ENCODE peak calls at places on chromosome 10, in eight cellular contexts. A is A549, Z is body of pancreas, T is fibroblast of pulmonary artery, R is GM13976, D is adrenal gland, M is heart left ventricle, G is cardiac muscle cell. K is an unnamed sample.

GRCh38 chr10:86410542-86411124 is 44.0 kb upstream of the GRID1 start:
- DNase-seq in A (no peak), Z (peak; percentile 70), T (peak; percentile 59), R (no peak), D (no peak), M (no peak), G (no peak), K (no peak)

GRCh38 chr10:104559935-104560334 is 81.2 kb upstream of the SORCS3 start:
- DNase-seq in A (no peak), Z (no peak), T (no peak), R (no peak), D (no peak), M (no peak), G (no peak), K (no peak)

GRCh38 chr10:70976063-70976462 is 87.7 kb upstream of the PCBD1 start:
- DNase-seq in A (no peak), Z (no peak), T (no peak), R (no peak), D (no peak), M (no peak), G (no peak), K (no peak)

GRCh38 chr10:90047243-90047729 is 345.9 kb downstream of the KIF20B start:
- DNase-seq in A (no peak), Z (no peak), T (no peak), R (peak; percentile 29), D (no peak), M (no peak), G (no peak), K (peak; percentile 13)

GRCh38 chr10:43353495-43354324 is 17.7 kb upstream of the FXYD4 start:
- DNase-seq in A (no peak), Z (no peak), T (no peak), R (no peak), D (no peak), M (no peak), G (no peak), K (no peak)

GRCh38 chr10:11147723-11148122 is 130.1 kb downstream of the CELF2 start:
- DNase-seq in A (no peak), Z (no peak), T (no peak), R (no peak), D (peak; percentile 53), M (no peak), G (no peak), K (no peak)

GRCh38 chr10:100341953-100342626 is 4.9 kb upstream of the SCD start:
- DNase-seq in A (peak; percentile 94), Z (peak; percentile 71), T (peak; percentile 74), R (peak; percentile 67), D (peak; percentile 81), M (peak; percentile 45), G (peak; percentile 74), K (peak; percentile 66)

GRCh38 chr10:119575998-119576397 is 20.8 kb downstream of the TIAL1 start:
- DNase-seq in A (no peak), Z (no peak), T (no peak), R (no peak), D (no peak), M (no peak), G (no peak), K (no peak)

GRCh38 chr10:123536176-123536845 is 129.8 kb upstream of the GPR26 start:
- DNase-seq in A (no peak), Z (no peak), T (no peak), R (no peak), D (no peak), M (no peak), G (no peak), K (no peak)

GRCh38 chr10:106540606-106541005 is 623.9 kb downstream of the SORCS1 start:
- DNase-seq in A (no peak), Z (no peak), T (peak; percentile 51), R (no peak), D (no peak), M (no peak), G (no peak), K (no peak)

GRCh38 chr10:71239946-71240795 is 27.8 kb downstream of the UNC5B start:
- DNase-seq in A (no peak), Z (no peak), T (no peak), R (no peak), D (peak; percentile 72), M (peak; percentile 78), G (no peak), K (no peak)

GRCh38 chr10:129883029-129883428 is 81.0 kb downstream of the EBF3 start:
- DNase-seq in A (no peak), Z (no peak), T (no peak), R (no peak), D (no peak), M (no peak), G (no peak), K (no peak)

GRCh38 chr10:102121739-102122372 is 1.7 kb upstream of the LDB1 start:
- DNase-seq in A (no peak), Z (no peak), T (peak; percentile 48), R (no peak), D (no peak), M (peak; percentile 50), G (peak; percentile 51), K (no peak)

GRCh38 chr10:60048146-60048545 is 141.8 kb upstream of the CCDC6 start:
- DNase-seq in A (no peak), Z (peak; percentile 36), T (peak; percentile 52), R (no peak), D (no peak), M (no peak), G (peak; percentile 66), K (no peak)

GRCh38 chr10:109892087-109892486 is 31.2 kb downstream of the XPNPEP1 start:
- DNase-seq in A (no peak), Z (peak; percentile 31), T (no peak), R (no peak), D (no peak), M (no peak), G (no peak), K (no peak)

GRCh38 chr10:66833861-66834260 is 92.0 kb upstream of the LRRTM3 start:
- DNase-seq in A (no peak), Z (no peak), T (peak; percentile 47), R (no peak), D (no peak), M (no peak), G (no peak), K (no peak)

GRCh38 chr10:48598936-48599829 is 5.7 kb downstream of the ARHGAP22 start:
- DNase-seq in A (no peak), Z (no peak), T (no peak), R (no peak), D (no peak), M (no peak), G (no peak), K (no peak)

GRCh38 chr10:121927841-121928527 is at the start of gene ATE1:
- DNase-seq in A (peak; percentile 72), Z (peak; percentile 94), T (peak; percentile 94), R (peak; percentile 94), D (peak; percentile 94), M (peak; percentile 94), G (peak; percentile 95), K (peak; percentile 96)
- TF ChIP-seq CTCF in A (peak; percentile 6), Z (no peak), T (no peak), R (no peak), D (no peak), M (peak; percentile 23), G (no peak), K (no peak)

GRCh38 chr10:7826971-7827370 is 8.7 kb downstream of the TAF3 start:
- DNase-seq in A (peak; percentile 55), Z (peak; percentile 90), T (peak; percentile 67), R (no peak), D (peak; percentile 62), M (no peak), G (peak; percentile 74), K (no peak)
- TF ChIP-seq CTCF in A (no peak), Z (no peak), T (peak; percentile 39), R (no peak), D (peak; percentile 12), M (no peak), G (peak; percentile 37), K (no peak)

DNA sequence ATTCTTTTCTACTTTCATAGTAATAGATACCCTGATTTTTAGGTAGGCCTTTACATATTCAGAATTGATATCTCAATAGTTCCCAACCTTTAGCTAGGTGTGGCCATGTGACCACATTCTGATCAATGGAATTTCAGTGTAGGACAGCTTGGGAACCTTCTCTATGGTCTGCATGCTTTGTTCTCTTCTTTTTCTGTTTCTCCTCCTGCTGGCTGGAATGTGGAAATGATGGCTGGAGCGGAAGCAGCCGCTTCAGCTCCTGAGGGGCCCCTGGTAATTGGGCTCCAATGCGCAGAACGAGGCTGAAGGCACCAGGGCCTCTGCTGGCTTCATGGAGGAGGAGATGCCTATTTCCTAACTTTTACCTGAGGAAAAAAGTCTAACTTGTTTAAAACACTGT is 152.6 kb downstream of the ZMYND11 start:
- DNase-seq in A (peak; percentile 45), Z (no peak), T (peak; percentile 7), R (no peak), D (no peak), M (no peak), G (no peak), K (no peak)
- TF ChIP-seq CTCF in A (peak; percentile 20), Z (no peak), T (peak; percentile 23), R (no peak), D (no peak), M (no peak), G (peak; percentile 25), K (no peak)

GRCh38 chr10:77493851-77494788 is 143.5 kb downstream of the KCNMA1 start:
- DNase-seq in A (peak; percentile 36), Z (no peak), T (peak; percentile 60), R (no peak), D (no peak), M (no peak), G (peak; percentile 63), K (no peak)
- TF ChIP-seq CTCF in A (peak; percentile 33), Z (no peak), T (peak; percentile 49), R (no peak), D (peak; percentile 20), M (peak; percentile 34), G (peak; percentile 52), K (no peak)

DNA sequence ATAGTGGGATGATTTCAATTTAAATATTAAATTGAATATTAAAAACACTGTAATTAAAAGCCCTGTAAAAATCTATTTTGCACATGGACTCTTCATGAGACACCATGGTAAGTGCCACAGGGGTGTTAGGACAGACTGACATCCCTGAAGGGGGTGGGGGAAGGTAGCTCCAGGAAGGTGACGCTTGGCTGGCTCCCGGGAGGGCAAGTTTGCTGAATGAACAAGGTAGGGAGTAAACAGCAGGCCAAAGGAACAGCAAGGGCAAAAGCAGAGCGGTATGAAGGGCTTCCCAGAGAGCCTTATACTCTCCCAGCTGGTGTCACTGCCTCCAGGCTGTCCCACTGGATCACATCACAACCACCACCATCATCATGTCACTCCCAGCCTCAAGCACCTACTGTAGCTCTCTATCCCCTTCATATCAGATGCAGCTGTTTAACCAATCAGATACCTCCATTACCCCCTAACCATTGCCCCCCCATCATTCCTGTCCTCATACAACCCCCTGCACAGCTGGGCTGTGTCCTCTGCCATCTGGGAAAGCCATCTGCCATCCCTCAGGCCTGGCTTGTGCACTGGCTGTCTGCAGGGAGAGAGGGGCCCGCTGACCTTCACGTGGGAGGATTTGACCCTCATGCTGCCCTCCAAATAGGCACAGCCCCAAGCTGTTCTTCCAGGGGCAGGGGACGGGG is 19.5 kb downstream of the HSPA12A start:
- DNase-seq in A (no peak), Z (no peak), T (no peak), R (no peak), D (no peak), M (no peak), G (no peak), K (no peak)
- TF ChIP-seq CTCF in A (no peak), Z (no peak), T (no peak), R (no peak), D (no peak), M (no peak), G (no peak), K (no peak)